ENCODE peak calls at places on chromosomes 3 and 15, in five cellular contexts. One of them, this sample, is unnamed.

GRCh38 chr3:184491011-184491576 is 70.5 kb upstream of the EPHB3 start:
- DNase-seq in Peyer's patch: no peak
- DNase-seq in stomach: peak
- DNase-seq in breast epithelium: no peak
- DNase-seq in AG09319: no peak
- DNase-seq in this sample: no peak

GRCh38 chr3:100537646-100538338 is 45.4 kb downstream of the TMEM45A start:
- DNase-seq in Peyer's patch: no peak
- DNase-seq in stomach: no peak
- DNase-seq in breast epithelium: no peak
- DNase-seq in AG09319: no peak
- DNase-seq in this sample: no peak

GRCh38 chr3:139559541-139559940 is 20.0 kb upstream of the RBP1 start:
- DNase-seq in Peyer's patch: no peak
- DNase-seq in stomach: no peak
- DNase-seq in breast epithelium: no peak
- DNase-seq in AG09319: no peak
- DNase-seq in this sample: no peak

GRCh38 chr15:68213991-68214837 is 9.1 kb upstream of the CALML4 start:
- DNase-seq in Peyer's patch: peak
- DNase-seq in stomach: no peak
- DNase-seq in breast epithelium: no peak
- DNase-seq in AG09319: no peak
- DNase-seq in this sample: no peak

GRCh38 chr3:67227030-67227429 is 228.9 kb downstream of the KBTBD8 start:
- DNase-seq in Peyer's patch: no peak
- DNase-seq in stomach: no peak
- DNase-seq in breast epithelium: no peak
- DNase-seq in AG09319: no peak
- DNase-seq in this sample: no peak

GRCh38 chr15:53520867-53521525 is 238.5 kb downstream of the WDR72 start:
- DNase-seq in Peyer's patch: no peak
- DNase-seq in stomach: no peak
- DNase-seq in breast epithelium: no peak
- DNase-seq in AG09319: no peak
- DNase-seq in this sample: no peak

GRCh38 chr3:61172684-61173083 is 78.6 kb downstream of the FHIT start:
- DNase-seq in Peyer's patch: no peak
- DNase-seq in stomach: no peak
- DNase-seq in breast epithelium: no peak
- DNase-seq in AG09319: no peak
- DNase-seq in this sample: no peak

GRCh38 chr3:37964716-37965115 is 25.9 kb upstream of the VILL start:
- DNase-seq in Peyer's patch: no peak
- DNase-seq in stomach: no peak
- DNase-seq in breast epithelium: no peak
- DNase-seq in AG09319: no peak
- DNase-seq in this sample: no peak

GRCh38 chr3:21779909-21780308 is 28.9 kb upstream of the ZNF385D start:
- DNase-seq in Peyer's patch: no peak
- DNase-seq in stomach: no peak
- DNase-seq in breast epithelium: no peak
- DNase-seq in AG09319: no peak
- DNase-seq in this sample: no peak

GRCh38 chr3:49236226-49236625 is 40.8 kb downstream of the C3orf62 start:
- DNase-seq in Peyer's patch: no peak
- DNase-seq in stomach: no peak
- DNase-seq in breast epithelium: no peak
- DNase-seq in AG09319: no peak
- DNase-seq in this sample: no peak

GRCh38 chr15:57565326-57565725 is 26.4 kb upstream of the MYZAP start:
- DNase-seq in Peyer's patch: peak
- DNase-seq in stomach: no peak
- DNase-seq in breast epithelium: no peak
- DNase-seq in AG09319: no peak
- DNase-seq in this sample: no peak

GRCh38 chr3:66386011-66386924 is 114.6 kb downstream of the LRIG1 start:
- DNase-seq in Peyer's patch: no peak
- DNase-seq in stomach: no peak
- DNase-seq in breast epithelium: no peak
- DNase-seq in AG09319: no peak
- DNase-seq in this sample: no peak

GRCh38 chr3:40620151-40620550 is 95.4 kb downstream of the ZNF621 start:
- DNase-seq in Peyer's patch: no peak
- DNase-seq in stomach: no peak
- DNase-seq in breast epithelium: no peak
- DNase-seq in AG09319: no peak
- DNase-seq in this sample: no peak

GRCh38 chr3:57670543-57670942 is 22.3 kb downstream of the DENND6A start:
- DNase-seq in Peyer's patch: no peak
- DNase-seq in stomach: no peak
- DNase-seq in breast epithelium: no peak
- DNase-seq in AG09319: no peak
- DNase-seq in this sample: no peak

GRCh38 chr3:119497824-119498187 is 541 bp upstream of the TIMMDC1 start:
- DNase-seq in Peyer's patch: peak
- DNase-seq in stomach: peak
- DNase-seq in breast epithelium: no peak
- DNase-seq in AG09319: no peak
- DNase-seq in this sample: no peak

GRCh38 chr15:61393949-61394348 is 164.8 kb upstream of the RORA start:
- DNase-seq in Peyer's patch: no peak
- DNase-seq in stomach: no peak
- DNase-seq in breast epithelium: no peak
- DNase-seq in AG09319: no peak
- DNase-seq in this sample: no peak

GRCh38 chr15:26128611-26129140 is 265.5 kb upstream of the ATP10A start:
- DNase-seq in Peyer's patch: no peak
- DNase-seq in stomach: no peak
- DNase-seq in breast epithelium: no peak
- DNase-seq in AG09319: no peak
- DNase-seq in this sample: no peak

GRCh38 chr3:121552797-121553196 is 7.0 kb upstream of the POLQ start:
- DNase-seq in Peyer's patch: no peak
- DNase-seq in stomach: no peak
- DNase-seq in breast epithelium: no peak
- DNase-seq in AG09319: no peak
- DNase-seq in this sample: no peak

GRCh38 chr3:161197855-161198836 is 23.0 kb upstream of the NMD3 start:
- DNase-seq in Peyer's patch: no peak
- DNase-seq in stomach: no peak
- DNase-seq in breast epithelium: no peak
- DNase-seq in AG09319: no peak
- DNase-seq in this sample: no peak

GRCh38 chr3:84904819-84905555 is 53.8 kb upstream of the CADM2 start:
- DNase-seq in Peyer's patch: no peak
- DNase-seq in stomach: no peak
- DNase-seq in breast epithelium: no peak
- DNase-seq in AG09319: no peak
- DNase-seq in this sample: no peak

GRCh38 chr3:107024481-107025153 is 352.6 kb upstream of the CCDC54 start:
- DNase-seq in Peyer's patch: no peak
- DNase-seq in stomach: no peak
- DNase-seq in breast epithelium: no peak
- DNase-seq in AG09319: no peak
- DNase-seq in this sample: no peak

GRCh38 chr3:126300761-126301481 is 56.3 kb downstream of the KLF15 start:
- DNase-seq in Peyer's patch: no peak
- DNase-seq in stomach: peak
- DNase-seq in breast epithelium: no peak
- DNase-seq in AG09319: no peak
- DNase-seq in this sample: no peak

GRCh38 chr3:65729973-65730372 is 308.7 kb downstream of the MAGI1 start:
- DNase-seq in Peyer's patch: no peak
- DNase-seq in stomach: no peak
- DNase-seq in breast epithelium: no peak
- DNase-seq in AG09319: no peak
- DNase-seq in this sample: no peak

GRCh38 chr3:186382217-186382885 is 20.3 kb upstream of the DGKG start:
- DNase-seq in Peyer's patch: no peak
- DNase-seq in stomach: no peak
- DNase-seq in breast epithelium: no peak
- DNase-seq in AG09319: no peak
- DNase-seq in this sample: no peak

DNA sequence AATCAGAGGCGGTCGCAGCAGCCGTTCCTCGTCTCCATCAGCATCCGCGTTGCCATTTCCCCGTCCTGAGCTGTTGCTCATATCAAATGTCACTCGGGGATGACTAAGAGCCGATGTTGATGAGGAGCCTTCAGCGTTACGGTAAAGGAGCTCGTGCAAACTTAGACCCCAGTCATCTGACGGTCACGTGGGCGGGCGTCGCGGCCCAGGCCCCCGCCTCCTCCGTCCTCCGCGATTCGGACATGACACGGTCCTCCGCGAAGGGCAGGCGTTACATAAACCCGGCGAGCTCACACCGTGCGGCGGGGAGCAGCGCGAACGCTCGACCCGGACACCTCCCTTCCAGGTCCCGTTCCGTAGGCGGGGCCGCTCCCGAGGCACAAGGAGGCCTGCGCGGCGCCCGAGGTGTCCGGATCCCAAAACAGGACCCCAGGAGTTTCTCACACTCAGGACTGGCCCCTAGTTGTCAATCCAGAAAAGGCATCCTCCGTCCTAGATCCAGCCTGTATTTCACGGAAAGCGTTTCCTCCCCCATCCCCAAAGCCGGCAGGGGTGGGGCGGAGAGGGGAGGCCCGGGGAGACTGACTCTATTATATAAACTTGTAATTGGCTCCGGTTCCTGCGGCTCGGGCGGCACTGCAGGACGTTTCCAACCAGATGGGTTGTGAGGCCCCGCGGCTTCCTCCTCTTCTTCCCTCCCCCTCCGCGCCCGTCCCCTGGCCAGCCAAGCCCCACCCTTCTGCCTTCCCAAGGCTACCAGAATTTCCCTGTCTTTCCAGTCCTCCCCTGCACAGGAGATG is 100.0 kb upstream of the IGF1R start:
- DNase-seq in Peyer's patch: peak
- DNase-seq in stomach: peak
- DNase-seq in breast epithelium: peak
- DNase-seq in AG09319: peak
- DNase-seq in this sample: no peak
- TF ChIP-seq CTCF in Peyer's patch: no peak
- TF ChIP-seq CTCF in stomach: no peak
- TF ChIP-seq CTCF in breast epithelium: no peak
- TF ChIP-seq CTCF in AG09319: peak
- TF ChIP-seq CTCF in this sample: no peak

DNA sequence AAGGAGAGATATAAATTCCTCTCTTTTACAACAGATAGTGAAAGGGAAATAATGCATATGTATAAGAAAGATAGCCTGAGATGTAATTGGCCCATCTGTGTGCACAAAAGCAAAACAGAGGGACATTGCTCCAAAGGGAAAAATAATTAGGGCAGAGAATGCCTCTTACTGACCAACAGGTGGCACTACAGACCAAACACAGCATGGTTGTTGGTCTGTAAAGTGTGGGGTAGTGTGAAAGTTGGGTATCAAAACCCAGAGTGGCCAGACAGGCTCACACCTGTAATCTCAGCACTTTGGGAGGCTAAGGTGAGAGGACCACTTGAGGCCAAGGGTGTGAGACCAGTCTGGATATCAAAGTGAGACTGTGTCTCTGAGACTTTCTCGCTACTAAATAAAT is 4.5 kb upstream of the TLNRD1 start:
- DNase-seq in Peyer's patch: no peak
- DNase-seq in stomach: no peak
- DNase-seq in breast epithelium: no peak
- DNase-seq in AG09319: no peak
- DNase-seq in this sample: no peak
- TF ChIP-seq CTCF in Peyer's patch: peak
- TF ChIP-seq CTCF in stomach: no peak
- TF ChIP-seq CTCF in breast epithelium: no peak
- TF ChIP-seq CTCF in AG09319: peak
- TF ChIP-seq CTCF in this sample: peak

DNA sequence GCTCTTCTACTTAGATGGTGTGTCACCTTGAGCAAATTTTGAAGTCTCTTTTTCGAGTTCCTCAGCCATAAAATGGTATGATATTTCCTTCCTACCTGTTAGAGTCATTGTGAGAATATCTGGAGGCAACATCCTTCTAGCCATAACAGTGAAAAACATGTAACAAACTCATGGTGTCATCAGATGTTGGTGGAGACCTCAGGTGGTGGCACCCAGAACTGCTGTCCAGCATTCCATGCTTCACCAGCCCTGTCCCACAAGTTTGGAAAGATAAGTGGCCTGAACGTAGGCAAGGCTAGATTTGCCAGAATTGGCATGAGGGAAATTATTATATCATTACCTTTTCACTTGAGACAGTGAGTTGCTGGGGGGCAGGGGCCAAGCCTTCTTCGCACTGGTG is 30.4 kb downstream of the GASK1A start:
- DNase-seq in Peyer's patch: no peak
- DNase-seq in stomach: no peak
- DNase-seq in breast epithelium: no peak
- DNase-seq in AG09319: no peak
- DNase-seq in this sample: no peak
- TF ChIP-seq CTCF in Peyer's patch: no peak
- TF ChIP-seq CTCF in stomach: no peak
- TF ChIP-seq CTCF in breast epithelium: no peak
- TF ChIP-seq CTCF in AG09319: no peak
- TF ChIP-seq CTCF in this sample: no peak

GRCh38 chr3:179449621-179450020 is 1.6 kb downstream of the GNB4 start:
- DNase-seq in Peyer's patch: no peak
- DNase-seq in stomach: no peak
- DNase-seq in breast epithelium: no peak
- DNase-seq in AG09319: no peak
- DNase-seq in this sample: no peak

GRCh38 chr3:179450321-179450720 is 949 bp downstream of the GNB4 start:
- DNase-seq in Peyer's patch: no peak
- DNase-seq in stomach: no peak
- DNase-seq in breast epithelium: no peak
- DNase-seq in AG09319: no peak
- DNase-seq in this sample: no peak

GRCh38 chr3:179450901-179451334 is 352 bp downstream of the GNB4 start:
- DNase-seq in Peyer's patch: no peak
- DNase-seq in stomach: no peak
- DNase-seq in breast epithelium: peak
- DNase-seq in AG09319: no peak
- DNase-seq in this sample: no peak

GRCh38 chr3:179447251-179447650 is 4.0 kb downstream of the GNB4 start:
- DNase-seq in Peyer's patch: no peak
- DNase-seq in stomach: no peak
- DNase-seq in breast epithelium: no peak
- DNase-seq in AG09319: no peak
- DNase-seq in this sample: no peak

GRCh38 chr3:179446501-179446900 is 4.8 kb downstream of the GNB4 start:
- DNase-seq in Peyer's patch: no peak
- DNase-seq in stomach: no peak
- DNase-seq in breast epithelium: no peak
- DNase-seq in AG09319: no peak
- DNase-seq in this sample: no peak
- TF ChIP-seq CTCF in Peyer's patch: no peak
- TF ChIP-seq CTCF in stomach: no peak
- TF ChIP-seq CTCF in breast epithelium: no peak
- TF ChIP-seq CTCF in AG09319: peak
- TF ChIP-seq CTCF in this sample: no peak